ENCODE peak calls at places on chromosome 7, in ten cellular contexts. One of them, this sample, is unnamed.

GRCh38 chr7:132655071-132655761 is 78.9 kb upstream of the PLXNA4 start:
- DNase-seq in SK-N-SH: no peak
- DNase-seq in H9: peak; percentile 53
- DNase-seq in endothelial cell of umbilical vein: peak; percentile 6
- DNase-seq in fibroblast of lung: peak; percentile 5
- DNase-seq in BE2C: no peak
- DNase-seq in CD4-positive, alpha-beta memory T cell: peak; percentile 53
- DNase-seq in colonic mucosa: peak; percentile 21
- DNase-seq in GM23248: peak; percentile 8
- DNase-seq in upper lobe of right lung: no peak
- DNase-seq in this sample: peak; percentile 78

GRCh38 chr7:51649-52048 is 140.7 kb upstream of the FAM20C start:
- DNase-seq in BE2C: no peak
- DNase-seq in SK-N-SH: no peak
- DNase-seq in CD4-positive, alpha-beta memory T cell: no peak
- DNase-seq in upper lobe of right lung: peak; percentile 56
- DNase-seq in colonic mucosa: no peak
- DNase-seq in fibroblast of lung: no peak
- DNase-seq in endothelial cell of umbilical vein: no peak
- DNase-seq in GM23248: no peak
- DNase-seq in H9: no peak
- DNase-seq in this sample: no peak

GRCh38 chr7:127885843-127886242 is 145.4 kb downstream of the LRRC4 start:
- DNase-seq in GM23248: peak; percentile 93
- DNase-seq in endothelial cell of umbilical vein: peak; percentile 57
- DNase-seq in fibroblast of lung: peak; percentile 77
- DNase-seq in BE2C: peak; percentile 21
- DNase-seq in colonic mucosa: no peak
- DNase-seq in CD4-positive, alpha-beta memory T cell: no peak
- DNase-seq in upper lobe of right lung: no peak
- DNase-seq in H9: no peak
- DNase-seq in SK-N-SH: no peak
- DNase-seq in this sample: no peak

GRCh38 chr7:15836041-15836440 is 149.6 kb upstream of the MEOX2 start:
- DNase-seq in CD4-positive, alpha-beta memory T cell: no peak
- DNase-seq in colonic mucosa: no peak
- DNase-seq in upper lobe of right lung: no peak
- DNase-seq in H9: peak; percentile 28
- DNase-seq in SK-N-SH: no peak
- DNase-seq in BE2C: no peak
- DNase-seq in GM23248: peak; percentile 42
- DNase-seq in fibroblast of lung: no peak
- DNase-seq in endothelial cell of umbilical vein: no peak
- DNase-seq in this sample: no peak

GRCh38 chr7:128121731-128122576 is 90.7 kb upstream of the LRRC4 start:
- DNase-seq in endothelial cell of umbilical vein: no peak
- DNase-seq in colonic mucosa: no peak
- DNase-seq in upper lobe of right lung: no peak
- DNase-seq in CD4-positive, alpha-beta memory T cell: no peak
- DNase-seq in fibroblast of lung: no peak
- DNase-seq in H9: no peak
- DNase-seq in SK-N-SH: no peak
- DNase-seq in GM23248: peak; percentile 62
- DNase-seq in BE2C: peak; percentile 56
- DNase-seq in this sample: peak; percentile 92

GRCh38 chr7:33457041-33457440 is 327.7 kb downstream of the BBS9 start:
- DNase-seq in CD4-positive, alpha-beta memory T cell: no peak
- DNase-seq in H9: no peak
- DNase-seq in SK-N-SH: no peak
- DNase-seq in upper lobe of right lung: no peak
- DNase-seq in BE2C: no peak
- DNase-seq in endothelial cell of umbilical vein: no peak
- DNase-seq in GM23248: no peak
- DNase-seq in fibroblast of lung: no peak
- DNase-seq in colonic mucosa: no peak
- DNase-seq in this sample: no peak

GRCh38 chr7:27124096-27124978 is 6.2 kb downstream of the HOXA4 start:
- DNase-seq in endothelial cell of umbilical vein: peak; percentile 58
- DNase-seq in H9: no peak
- DNase-seq in SK-N-SH: no peak
- DNase-seq in GM23248: no peak
- DNase-seq in fibroblast of lung: peak; percentile 91
- DNase-seq in CD4-positive, alpha-beta memory T cell: no peak
- DNase-seq in upper lobe of right lung: no peak
- DNase-seq in BE2C: no peak
- DNase-seq in colonic mucosa: peak; percentile 37
- DNase-seq in this sample: peak; percentile 91

GRCh38 chr7:26375604-26376207 is 84.0 kb downstream of the SNX10 start:
- DNase-seq in GM23248: peak; percentile 9
- DNase-seq in upper lobe of right lung: no peak
- DNase-seq in fibroblast of lung: no peak
- DNase-seq in BE2C: no peak
- DNase-seq in H9: no peak
- DNase-seq in endothelial cell of umbilical vein: peak; percentile 61
- DNase-seq in colonic mucosa: no peak
- DNase-seq in SK-N-SH: no peak
- DNase-seq in CD4-positive, alpha-beta memory T cell: no peak
- DNase-seq in this sample: no peak

GRCh38 chr7:127336458-127336857 is 56.0 kb downstream of the ZNF800 start:
- DNase-seq in endothelial cell of umbilical vein: no peak
- DNase-seq in GM23248: no peak
- DNase-seq in CD4-positive, alpha-beta memory T cell: no peak
- DNase-seq in H9: no peak
- DNase-seq in upper lobe of right lung: no peak
- DNase-seq in colonic mucosa: no peak
- DNase-seq in fibroblast of lung: no peak
- DNase-seq in SK-N-SH: no peak
- DNase-seq in BE2C: no peak
- DNase-seq in this sample: no peak

GRCh38 chr7:133575726-133576125 is 322.8 kb downstream of the EXOC4 start:
- DNase-seq in upper lobe of right lung: no peak
- DNase-seq in CD4-positive, alpha-beta memory T cell: no peak
- DNase-seq in GM23248: peak; percentile 21
- DNase-seq in BE2C: peak; percentile 45
- DNase-seq in colonic mucosa: no peak
- DNase-seq in H9: no peak
- DNase-seq in fibroblast of lung: peak; percentile 12
- DNase-seq in SK-N-SH: peak; percentile 70
- DNase-seq in endothelial cell of umbilical vein: no peak
- DNase-seq in this sample: no peak

GRCh38 chr7:43625453-43625852 is 42.5 kb downstream of the STK17A start:
- DNase-seq in BE2C: no peak
- DNase-seq in upper lobe of right lung: no peak
- DNase-seq in endothelial cell of umbilical vein: no peak
- DNase-seq in CD4-positive, alpha-beta memory T cell: peak; percentile 71
- DNase-seq in SK-N-SH: no peak
- DNase-seq in colonic mucosa: no peak
- DNase-seq in fibroblast of lung: no peak
- DNase-seq in H9: no peak
- DNase-seq in GM23248: no peak
- DNase-seq in this sample: no peak

GRCh38 chr7:50739744-50740455 is 42.8 kb downstream of the GRB10 start:
- DNase-seq in colonic mucosa: no peak
- DNase-seq in BE2C: no peak
- DNase-seq in upper lobe of right lung: no peak
- DNase-seq in CD4-positive, alpha-beta memory T cell: peak; percentile 91
- DNase-seq in GM23248: peak; percentile 38
- DNase-seq in fibroblast of lung: no peak
- DNase-seq in H9: no peak
- DNase-seq in endothelial cell of umbilical vein: peak; percentile 46
- DNase-seq in SK-N-SH: no peak
- DNase-seq in this sample: no peak

GRCh38 chr7:7554647-7555575 is 11.8 kb upstream of the MIOS start:
- DNase-seq in endothelial cell of umbilical vein: no peak
- DNase-seq in CD4-positive, alpha-beta memory T cell: no peak
- DNase-seq in upper lobe of right lung: no peak
- DNase-seq in H9: no peak
- DNase-seq in GM23248: peak; percentile 40
- DNase-seq in colonic mucosa: no peak
- DNase-seq in SK-N-SH: peak; percentile 53
- DNase-seq in fibroblast of lung: no peak
- DNase-seq in BE2C: peak; percentile 67
- DNase-seq in this sample: no peak

GRCh38 chr7:113085781-113086390 is 741 bp downstream of the GPR85 start:
- DNase-seq in endothelial cell of umbilical vein: peak; percentile 3
- DNase-seq in SK-N-SH: peak; percentile 38
- DNase-seq in GM23248: peak; percentile 46
- DNase-seq in fibroblast of lung: peak; percentile 43
- DNase-seq in CD4-positive, alpha-beta memory T cell: peak; percentile 2
- DNase-seq in H9: no peak
- DNase-seq in upper lobe of right lung: no peak
- DNase-seq in BE2C: no peak
- DNase-seq in colonic mucosa: no peak
- DNase-seq in this sample: no peak

GRCh38 chr7:131861620-131862346 is 305.4 kb upstream of the PODXL start:
- DNase-seq in upper lobe of right lung: no peak
- DNase-seq in endothelial cell of umbilical vein: peak; percentile 69
- DNase-seq in fibroblast of lung: peak; percentile 15
- DNase-seq in H9: no peak
- DNase-seq in BE2C: no peak
- DNase-seq in SK-N-SH: no peak
- DNase-seq in colonic mucosa: no peak
- DNase-seq in CD4-positive, alpha-beta memory T cell: no peak
- DNase-seq in GM23248: peak; percentile 4
- DNase-seq in this sample: no peak

GRCh38 chr7:2106506-2106905 is 126.2 kb downstream of the MAD1L1 start:
- DNase-seq in BE2C: no peak
- DNase-seq in GM23248: no peak
- DNase-seq in fibroblast of lung: no peak
- DNase-seq in H9: no peak
- DNase-seq in SK-N-SH: no peak
- DNase-seq in CD4-positive, alpha-beta memory T cell: no peak
- DNase-seq in upper lobe of right lung: no peak
- DNase-seq in endothelial cell of umbilical vein: no peak
- DNase-seq in colonic mucosa: no peak
- DNase-seq in this sample: no peak

GRCh38 chr7:158361326-158361946 is 226.2 kb downstream of the PTPRN2 start:
- DNase-seq in CD4-positive, alpha-beta memory T cell: no peak
- DNase-seq in BE2C: no peak
- DNase-seq in upper lobe of right lung: peak; percentile 54
- DNase-seq in fibroblast of lung: no peak
- DNase-seq in endothelial cell of umbilical vein: no peak
- DNase-seq in SK-N-SH: no peak
- DNase-seq in GM23248: no peak
- DNase-seq in H9: no peak
- DNase-seq in colonic mucosa: no peak
- DNase-seq in this sample: no peak
- H3K9me3 ChIP-seq in CD4-positive, alpha-beta memory T cell: no peaks in the 10 kb centered on the region
- H3K9me3 ChIP-seq in BE2C: no peaks in the 10 kb centered on the region
- H3K9me3 ChIP-seq in upper lobe of right lung: no peaks in the 10 kb centered on the region
- H3K9me3 ChIP-seq in fibroblast of lung: no peaks in the 10 kb centered on the region
- H3K9me3 ChIP-seq in endothelial cell of umbilical vein: peaks cover 3% of the 10 kb centered on the region
- H3K9me3 ChIP-seq in SK-N-SH: no peaks in the 10 kb centered on the region
- H3K9me3 ChIP-seq in GM23248: no peaks in the 10 kb centered on the region
- H3K9me3 ChIP-seq in H9: no peaks in the 10 kb centered on the region
- H3K9me3 ChIP-seq in colonic mucosa: no peaks in the 10 kb centered on the region
- H3K9me3 ChIP-seq in this sample: no peaks in the 10 kb centered on the region

DNA sequence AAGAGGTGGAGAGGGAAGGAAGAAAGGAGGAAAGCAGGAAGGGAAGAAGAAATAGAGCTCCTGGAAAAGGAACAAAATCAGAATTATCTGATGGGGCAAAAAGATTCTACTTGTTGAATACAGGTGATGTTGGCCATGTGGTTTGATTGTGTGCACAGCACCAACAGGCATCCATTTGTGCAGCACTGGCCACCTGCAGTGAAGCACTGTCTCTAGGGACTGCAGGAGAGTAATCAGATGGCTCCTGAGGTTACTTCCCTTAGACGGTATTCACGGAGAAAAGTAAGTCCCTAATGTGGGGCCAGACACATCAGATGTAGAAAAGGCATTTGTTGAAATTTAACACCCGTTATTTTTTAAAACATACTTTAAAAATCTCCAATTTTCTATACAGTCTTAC is 135.3 kb upstream of the VIPR2 start:
- DNase-seq in upper lobe of right lung: no peak
- DNase-seq in BE2C: no peak
- DNase-seq in GM23248: no peak
- DNase-seq in H9: no peak
- DNase-seq in fibroblast of lung: no peak
- DNase-seq in colonic mucosa: no peak
- DNase-seq in CD4-positive, alpha-beta memory T cell: no peak
- DNase-seq in endothelial cell of umbilical vein: no peak
- DNase-seq in SK-N-SH: no peak
- DNase-seq in this sample: no peak
- H3K9me3 ChIP-seq in upper lobe of right lung: no peaks in the 10 kb centered on the region
- H3K9me3 ChIP-seq in BE2C: no peaks in the 10 kb centered on the region
- H3K9me3 ChIP-seq in GM23248: no peaks in the 10 kb centered on the region
- H3K9me3 ChIP-seq in H9: no peaks in the 10 kb centered on the region
- H3K9me3 ChIP-seq in fibroblast of lung: no peaks in the 10 kb centered on the region
- H3K9me3 ChIP-seq in colonic mucosa: no peaks in the 10 kb centered on the region
- H3K9me3 ChIP-seq in CD4-positive, alpha-beta memory T cell: no peaks in the 10 kb centered on the region
- H3K9me3 ChIP-seq in endothelial cell of umbilical vein: peaks cover 5% of the 10 kb centered on the region
- H3K9me3 ChIP-seq in SK-N-SH: peaks cover 13% of the 10 kb centered on the region
- H3K9me3 ChIP-seq in this sample: peaks cover 5% of the 10 kb centered on the region

GRCh38 chr7:87354749-87355148 is 9.3 kb downstream of the CROT start:
- DNase-seq in fibroblast of lung: no peak
- DNase-seq in H9: no peak
- DNase-seq in colonic mucosa: no peak
- DNase-seq in GM23248: no peak
- DNase-seq in BE2C: no peak
- DNase-seq in SK-N-SH: no peak
- DNase-seq in CD4-positive, alpha-beta memory T cell: no peak
- DNase-seq in endothelial cell of umbilical vein: no peak
- DNase-seq in upper lobe of right lung: no peak
- DNase-seq in this sample: no peak
- H3K9me3 ChIP-seq in fibroblast of lung: no peaks in the 10 kb centered on the region
- H3K9me3 ChIP-seq in H9: peaks cover 33% of the 10 kb centered on the region
- H3K9me3 ChIP-seq in colonic mucosa: no peaks in the 10 kb centered on the region
- H3K9me3 ChIP-seq in GM23248: no peaks in the 10 kb centered on the region
- H3K9me3 ChIP-seq in BE2C: no peaks in the 10 kb centered on the region
- H3K9me3 ChIP-seq in SK-N-SH: peaks cover 15% of the 10 kb centered on the region
- H3K9me3 ChIP-seq in CD4-positive, alpha-beta memory T cell: no peaks in the 10 kb centered on the region
- H3K9me3 ChIP-seq in endothelial cell of umbilical vein: no peaks in the 10 kb centered on the region
- H3K9me3 ChIP-seq in upper lobe of right lung: no peaks in the 10 kb centered on the region
- H3K9me3 ChIP-seq in this sample: no peaks in the 10 kb centered on the region

DNA sequence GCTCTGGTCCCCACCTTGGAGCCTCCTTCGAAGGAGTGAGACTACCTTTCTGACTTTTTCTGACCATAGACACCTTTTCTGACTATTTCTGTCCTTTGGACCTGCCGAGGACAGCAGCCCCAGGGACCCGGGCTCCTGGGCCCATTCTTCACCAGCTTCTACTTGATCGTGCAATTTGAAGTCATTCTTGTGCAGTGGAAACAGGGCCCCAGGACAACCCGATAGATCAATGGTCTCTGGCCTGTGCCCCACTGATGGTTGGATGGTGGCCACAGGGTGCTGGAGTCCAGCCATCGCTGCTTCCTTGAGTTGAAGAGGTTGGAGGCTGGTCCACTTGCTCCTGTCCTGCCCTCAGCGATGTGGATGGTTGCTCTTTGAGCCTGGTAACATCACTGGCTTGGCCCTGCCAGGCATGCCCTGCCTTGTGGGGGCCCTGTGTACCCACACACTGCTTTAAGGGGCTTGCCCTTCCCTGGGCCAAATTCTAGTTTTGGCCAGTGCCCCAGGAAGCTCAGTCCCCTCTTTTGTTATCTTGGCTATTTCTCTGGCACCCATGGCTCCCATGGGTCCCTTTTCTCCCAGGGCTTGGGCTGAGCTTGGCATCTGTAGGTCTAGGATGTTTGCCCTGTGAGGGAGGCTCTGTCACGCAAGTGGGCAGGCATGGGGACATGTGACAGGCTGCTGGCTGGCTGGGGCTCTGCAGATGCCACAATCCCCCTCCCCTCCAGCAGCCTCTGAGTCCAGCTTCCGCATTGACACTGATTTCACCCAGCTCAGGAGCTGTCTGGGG is 375.6 kb upstream of the NUPR2 start:
- DNase-seq in upper lobe of right lung: no peak
- DNase-seq in fibroblast of lung: no peak
- DNase-seq in endothelial cell of umbilical vein: no peak
- DNase-seq in CD4-positive, alpha-beta memory T cell: no peak
- DNase-seq in GM23248: no peak
- DNase-seq in H9: no peak
- DNase-seq in colonic mucosa: no peak
- DNase-seq in SK-N-SH: no peak
- DNase-seq in BE2C: no peak
- DNase-seq in this sample: no peak
- H3K9me3 ChIP-seq in upper lobe of right lung: peaks cover 5% of the 10 kb centered on the region
- H3K9me3 ChIP-seq in fibroblast of lung: no peaks in the 10 kb centered on the region
- H3K9me3 ChIP-seq in endothelial cell of umbilical vein: peaks cover 5% of the 10 kb centered on the region
- H3K9me3 ChIP-seq in CD4-positive, alpha-beta memory T cell: no peaks in the 10 kb centered on the region
- H3K9me3 ChIP-seq in GM23248: no peaks in the 10 kb centered on the region
- H3K9me3 ChIP-seq in H9: peaks cover 87% of the 10 kb centered on the region
- H3K9me3 ChIP-seq in colonic mucosa: no peaks in the 10 kb centered on the region
- H3K9me3 ChIP-seq in SK-N-SH: peaks cover 3% of the 10 kb centered on the region
- H3K9me3 ChIP-seq in BE2C: no peaks in the 10 kb centered on the region
- H3K9me3 ChIP-seq in this sample: peaks cover 2% of the 10 kb centered on the region

This sample was measured in kidney.